ENCODE peak calls at places on chromosome 13, in nine cellular contexts. One of them, this sample, is unnamed.

GRCh38 chr13:100203696-100204367 is 114.9 kb downstream of the PCCA start:
- DNase-seq in GM23338: no peak
- DNase-seq in DMS 273 treated with DMSO at 0.1 percent for 48 hours: no peak
- DNase-seq in astrocyte of the spinal cord: peak; percentile 85
- DNase-seq in NCI-H510A: no peak
- DNase-seq in cardiac muscle cell: peak; percentile 58
- DNase-seq in fibroblast of the conjunctiva: no peak
- DNase-seq in globus pallidus: no peak
- DNase-seq in glutamatergic neuron: no peak
- DNase-seq in this sample: no peak

GRCh38 chr13:35927554-35927953 is 203.6 kb downstream of the DCLK1 start:
- DNase-seq in GM23338: no peak
- DNase-seq in DMS 273 treated with DMSO at 0.1 percent for 48 hours: no peak
- DNase-seq in astrocyte of the spinal cord: peak; percentile 66
- DNase-seq in NCI-H510A: no peak
- DNase-seq in cardiac muscle cell: peak; percentile 73
- DNase-seq in fibroblast of the conjunctiva: peak; percentile 13
- DNase-seq in globus pallidus: no peak
- DNase-seq in glutamatergic neuron: no peak
- DNase-seq in this sample: no peak

GRCh38 chr13:112348642-112349345 is 27.4 kb upstream of the SPACA7 start:
- DNase-seq in GM23338: no peak
- DNase-seq in DMS 273 treated with DMSO at 0.1 percent for 48 hours: no peak
- DNase-seq in astrocyte of the spinal cord: no peak
- DNase-seq in NCI-H510A: no peak
- DNase-seq in cardiac muscle cell: no peak
- DNase-seq in fibroblast of the conjunctiva: no peak
- DNase-seq in globus pallidus: no peak
- DNase-seq in glutamatergic neuron: no peak
- DNase-seq in this sample: no peak

GRCh38 chr13:65336106-65336603 is 1894.0 kb downstream of the PCDH9 start:
- DNase-seq in GM23338: no peak
- DNase-seq in DMS 273 treated with DMSO at 0.1 percent for 48 hours: no peak
- DNase-seq in astrocyte of the spinal cord: no peak
- DNase-seq in NCI-H510A: no peak
- DNase-seq in cardiac muscle cell: no peak
- DNase-seq in fibroblast of the conjunctiva: no peak
- DNase-seq in globus pallidus: no peak
- DNase-seq in glutamatergic neuron: no peak
- DNase-seq in this sample: no peak

GRCh38 chr13:22061371-22061805 is 390.5 kb downstream of the FGF9 start:
- DNase-seq in GM23338: peak; percentile 30
- DNase-seq in DMS 273 treated with DMSO at 0.1 percent for 48 hours: no peak
- DNase-seq in astrocyte of the spinal cord: no peak
- DNase-seq in NCI-H510A: no peak
- DNase-seq in cardiac muscle cell: no peak
- DNase-seq in fibroblast of the conjunctiva: no peak
- DNase-seq in globus pallidus: no peak
- DNase-seq in glutamatergic neuron: no peak
- DNase-seq in this sample: no peak

GRCh38 chr13:113627136-113627535 is 30.9 kb downstream of the ATP4B start:
- DNase-seq in GM23338: no peak
- DNase-seq in DMS 273 treated with DMSO at 0.1 percent for 48 hours: no peak
- DNase-seq in astrocyte of the spinal cord: no peak
- DNase-seq in NCI-H510A: no peak
- DNase-seq in cardiac muscle cell: no peak
- DNase-seq in fibroblast of the conjunctiva: no peak
- DNase-seq in globus pallidus: no peak
- DNase-seq in glutamatergic neuron: peak; percentile 58
- DNase-seq in this sample: no peak

GRCh38 chr13:91232716-91233115 is 114.8 kb upstream of the MIR17HG start:
- DNase-seq in GM23338: no peak
- DNase-seq in DMS 273 treated with DMSO at 0.1 percent for 48 hours: no peak
- DNase-seq in astrocyte of the spinal cord: no peak
- DNase-seq in NCI-H510A: no peak
- DNase-seq in cardiac muscle cell: no peak
- DNase-seq in fibroblast of the conjunctiva: no peak
- DNase-seq in globus pallidus: no peak
- DNase-seq in glutamatergic neuron: no peak
- DNase-seq in this sample: no peak

GRCh38 chr13:108508263-108508662 is 121.1 kb upstream of the MYO16 start:
- DNase-seq in GM23338: peak; percentile 79
- DNase-seq in DMS 273 treated with DMSO at 0.1 percent for 48 hours: no peak
- DNase-seq in astrocyte of the spinal cord: peak; percentile 52
- DNase-seq in NCI-H510A: no peak
- DNase-seq in cardiac muscle cell: peak; percentile 12
- DNase-seq in fibroblast of the conjunctiva: peak; percentile 10
- DNase-seq in globus pallidus: no peak
- DNase-seq in glutamatergic neuron: no peak
- DNase-seq in this sample: no peak

GRCh38 chr13:45851171-45851889 is at the start of gene SIAH3:
- DNase-seq in GM23338: peak; percentile 68
- DNase-seq in DMS 273 treated with DMSO at 0.1 percent for 48 hours: peak; percentile 3
- DNase-seq in astrocyte of the spinal cord: no peak
- DNase-seq in NCI-H510A: no peak
- DNase-seq in cardiac muscle cell: peak; percentile 28
- DNase-seq in fibroblast of the conjunctiva: no peak
- DNase-seq in globus pallidus: no peak
- DNase-seq in glutamatergic neuron: peak; percentile 38
- DNase-seq in this sample: no peak

GRCh38 chr13:100423375-100423774 is 165.2 kb downstream of the GGACT start:
- DNase-seq in GM23338: no peak
- DNase-seq in DMS 273 treated with DMSO at 0.1 percent for 48 hours: no peak
- DNase-seq in astrocyte of the spinal cord: no peak
- DNase-seq in NCI-H510A: no peak
- DNase-seq in cardiac muscle cell: peak; percentile 31
- DNase-seq in fibroblast of the conjunctiva: peak; percentile 12
- DNase-seq in globus pallidus: no peak
- DNase-seq in glutamatergic neuron: no peak
- DNase-seq in this sample: no peak

GRCh38 chr13:18998389-18998788 is 183.2 kb downstream of the TUBA3C start:
- DNase-seq in GM23338: no peak
- DNase-seq in DMS 273 treated with DMSO at 0.1 percent for 48 hours: no peak
- DNase-seq in astrocyte of the spinal cord: no peak
- DNase-seq in NCI-H510A: no peak
- DNase-seq in cardiac muscle cell: no peak
- DNase-seq in fibroblast of the conjunctiva: no peak
- DNase-seq in globus pallidus: no peak
- DNase-seq in glutamatergic neuron: no peak
- DNase-seq in this sample: no peak

GRCh38 chr13:49395416-49396277 is 48.2 kb downstream of the CAB39L start:
- DNase-seq in GM23338: no peak
- DNase-seq in DMS 273 treated with DMSO at 0.1 percent for 48 hours: no peak
- DNase-seq in astrocyte of the spinal cord: no peak
- DNase-seq in NCI-H510A: no peak
- DNase-seq in cardiac muscle cell: no peak
- DNase-seq in fibroblast of the conjunctiva: peak; percentile 43
- DNase-seq in globus pallidus: no peak
- DNase-seq in glutamatergic neuron: no peak
- DNase-seq in this sample: no peak

This sample was measured in AG09319.